ENCODE peak calls at places on chromosomes 6 and 20, in five cellular contexts. One of them, this sample, is unnamed. For H3K27me3, the result is how much of the 10 kb centered on the place peaks cover.

GRCh38 chr6:5529733-5530132 is 268.4 kb downstream of the FARS2 start:
- DNase-seq in CD8-positive, alpha-beta memory T cell: no peak
- DNase-seq in Panc1: no peak
- DNase-seq in GM23248: peak
- DNase-seq in mesenchymal stem cell: no peak
- DNase-seq in this sample: no peak

GRCh38 chr6:131258010-131258652 is 122.9 kb downstream of the AKAP7 start:
- DNase-seq in mesenchymal stem cell: no peak
- DNase-seq in GM23248: no peak
- DNase-seq in Panc1: no peak
- DNase-seq in CD8-positive, alpha-beta memory T cell: no peak
- DNase-seq in this sample: peak

GRCh38 chr6:125301435-125302391 is at the start of gene HDDC2:
- DNase-seq in GM23248: peak
- DNase-seq in mesenchymal stem cell: peak
- DNase-seq in CD8-positive, alpha-beta memory T cell: peak
- DNase-seq in Panc1: no peak
- DNase-seq in this sample: peak

GRCh38 chr6:33993091-33993490 is 152.8 kb downstream of the GRM4 start:
- DNase-seq in Panc1: no peak
- DNase-seq in mesenchymal stem cell: no peak
- DNase-seq in CD8-positive, alpha-beta memory T cell: no peak
- DNase-seq in GM23248: peak
- DNase-seq in this sample: no peak

GRCh38 chr6:47276377-47276776 is 33.3 kb downstream of the TNFRSF21 start:
- DNase-seq in CD8-positive, alpha-beta memory T cell: no peak
- DNase-seq in mesenchymal stem cell: no peak
- DNase-seq in GM23248: no peak
- DNase-seq in Panc1: no peak
- DNase-seq in this sample: no peak

GRCh38 chr6:5745081-5745480 is 261.6 kb downstream of the NRN1 start:
- DNase-seq in CD8-positive, alpha-beta memory T cell: no peak
- DNase-seq in mesenchymal stem cell: no peak
- DNase-seq in GM23248: no peak
- DNase-seq in Panc1: no peak
- DNase-seq in this sample: no peak

GRCh38 chr6:152583888-152584287 is 53.3 kb downstream of the SYNE1 start:
- DNase-seq in Panc1: no peak
- DNase-seq in mesenchymal stem cell: no peak
- DNase-seq in GM23248: no peak
- DNase-seq in CD8-positive, alpha-beta memory T cell: no peak
- DNase-seq in this sample: no peak

GRCh38 chr6:169654590-169655391 is 47.0 kb downstream of the WDR27 start:
- DNase-seq in CD8-positive, alpha-beta memory T cell: peak
- DNase-seq in Panc1: peak
- DNase-seq in mesenchymal stem cell: no peak
- DNase-seq in GM23248: no peak
- DNase-seq in this sample: peak

GRCh38 chr6:26183581-26184408 is 96.6 kb downstream of the HFE start:
- DNase-seq in CD8-positive, alpha-beta memory T cell: peak
- DNase-seq in mesenchymal stem cell: peak
- DNase-seq in GM23248: peak
- DNase-seq in Panc1: peak
- DNase-seq in this sample: peak

GRCh38 chr20:24305366-24305765 is 164.1 kb upstream of the SYNDIG1 start:
- DNase-seq in mesenchymal stem cell: no peak
- DNase-seq in Panc1: no peak
- DNase-seq in GM23248: no peak
- DNase-seq in CD8-positive, alpha-beta memory T cell: no peak
- DNase-seq in this sample: no peak

GRCh38 chr6:31844507-31844906 is 17.0 kb downstream of the HSPA1B start:
- DNase-seq in GM23248: no peak
- DNase-seq in CD8-positive, alpha-beta memory T cell: no peak
- DNase-seq in Panc1: no peak
- DNase-seq in mesenchymal stem cell: no peak
- DNase-seq in this sample: no peak

GRCh38 chr6:108002365-108003221 is 44.6 kb upstream of the SEC63 start:
- DNase-seq in GM23248: peak
- DNase-seq in Panc1: peak
- DNase-seq in CD8-positive, alpha-beta memory T cell: no peak
- DNase-seq in mesenchymal stem cell: peak
- DNase-seq in this sample: peak

GRCh38 chr6:25833136-25833535 is 1.3 kb upstream of the SLC17A1 start:
- DNase-seq in Panc1: no peak
- DNase-seq in CD8-positive, alpha-beta memory T cell: no peak
- DNase-seq in GM23248: no peak
- DNase-seq in mesenchymal stem cell: no peak
- DNase-seq in this sample: no peak

GRCh38 chr6:72446427-72446826 is 175.4 kb upstream of the KCNQ5 start:
- DNase-seq in CD8-positive, alpha-beta memory T cell: no peak
- DNase-seq in mesenchymal stem cell: no peak
- DNase-seq in Panc1: no peak
- DNase-seq in GM23248: peak
- DNase-seq in this sample: no peak

GRCh38 chr6:36200154-36200891 is 3.8 kb downstream of the BRPF3 start:
- DNase-seq in mesenchymal stem cell: no peak
- DNase-seq in Panc1: no peak
- DNase-seq in GM23248: no peak
- DNase-seq in CD8-positive, alpha-beta memory T cell: no peak
- DNase-seq in this sample: no peak

GRCh38 chr6:5078121-5078695 is 6.9 kb upstream of the PPP1R3G start:
- DNase-seq in GM23248: peak
- DNase-seq in Panc1: no peak
- DNase-seq in CD8-positive, alpha-beta memory T cell: no peak
- DNase-seq in mesenchymal stem cell: no peak
- DNase-seq in this sample: peak

GRCh38 chr6:24122139-24122538 is 3.9 kb upstream of the NRSN1 start:
- DNase-seq in GM23248: no peak
- DNase-seq in mesenchymal stem cell: no peak
- DNase-seq in CD8-positive, alpha-beta memory T cell: no peak
- DNase-seq in Panc1: no peak
- DNase-seq in this sample: no peak

GRCh38 chr6:137903933-137904821 is 37.1 kb downstream of the TNFAIP3 start:
- DNase-seq in CD8-positive, alpha-beta memory T cell: no peak
- DNase-seq in GM23248: peak
- DNase-seq in mesenchymal stem cell: no peak
- DNase-seq in Panc1: no peak
- DNase-seq in this sample: peak

GRCh38 chr6:27902335-27903314 is 9.6 kb downstream of the OR2B2 start:
- DNase-seq in mesenchymal stem cell: peak
- DNase-seq in GM23248: peak
- DNase-seq in Panc1: no peak
- DNase-seq in CD8-positive, alpha-beta memory T cell: peak
- DNase-seq in this sample: peak

GRCh38 chr20:221258-221830 is 5.7 kb upstream of the DEFB129 start:
- DNase-seq in GM23248: no peak
- DNase-seq in mesenchymal stem cell: no peak
- DNase-seq in CD8-positive, alpha-beta memory T cell: no peak
- DNase-seq in Panc1: no peak
- DNase-seq in this sample: no peak

GRCh38 chr20:215796-216195 is 11.3 kb upstream of the DEFB129 start:
- DNase-seq in CD8-positive, alpha-beta memory T cell: no peak
- DNase-seq in GM23248: no peak
- DNase-seq in mesenchymal stem cell: no peak
- DNase-seq in Panc1: no peak
- DNase-seq in this sample: no peak

GRCh38 chr20:217266-217665 is 9.8 kb upstream of the DEFB129 start:
- DNase-seq in Panc1: no peak
- DNase-seq in CD8-positive, alpha-beta memory T cell: no peak
- DNase-seq in GM23248: no peak
- DNase-seq in mesenchymal stem cell: no peak
- DNase-seq in this sample: no peak

GRCh38 chr20:214383-214782 is 12.7 kb upstream of the DEFB129 start:
- DNase-seq in CD8-positive, alpha-beta memory T cell: no peak
- DNase-seq in mesenchymal stem cell: no peak
- DNase-seq in GM23248: no peak
- DNase-seq in Panc1: no peak
- DNase-seq in this sample: no peak

DNA sequence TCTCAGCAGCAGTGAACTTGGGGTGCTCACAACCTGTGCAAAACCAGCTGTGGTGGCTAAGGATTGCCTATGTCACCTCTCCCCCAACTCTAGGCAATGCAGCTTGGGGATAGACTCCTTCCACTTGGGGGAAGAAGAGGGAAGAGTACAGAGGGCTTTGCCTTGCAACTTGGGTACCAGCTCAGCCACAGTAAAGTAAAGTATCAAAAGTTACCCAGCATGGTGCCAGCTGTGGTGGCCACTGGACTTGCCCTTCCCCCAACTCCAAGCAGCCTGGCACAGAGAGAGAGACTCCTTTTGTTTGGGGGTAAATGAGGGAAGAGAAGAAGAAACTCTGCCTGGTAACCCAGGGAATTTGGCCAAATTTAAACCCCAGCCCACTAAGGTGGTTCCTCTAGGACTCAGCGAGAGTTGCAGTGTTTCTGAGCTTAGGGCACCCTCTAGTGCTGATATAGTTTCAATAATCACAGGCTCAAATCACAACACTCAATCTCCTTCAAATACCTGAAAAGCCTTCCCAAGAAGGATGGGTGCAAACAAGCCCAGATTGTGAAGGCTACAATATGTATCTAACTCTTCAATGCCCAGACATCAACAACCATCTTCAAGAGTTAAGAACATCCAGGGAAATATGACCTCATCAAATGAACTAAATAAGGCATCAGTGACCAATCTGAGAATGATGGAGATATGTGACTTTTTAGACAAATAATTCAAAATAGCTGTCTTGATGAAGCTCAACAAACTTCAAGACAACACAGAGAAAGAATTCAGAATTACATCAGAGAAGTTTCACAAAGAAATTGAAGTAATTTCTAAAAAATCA is 7.6 kb upstream of the DEFB129 start:
- DNase-seq in Panc1: peak
- DNase-seq in CD8-positive, alpha-beta memory T cell: no peak
- DNase-seq in GM23248: peak
- DNase-seq in mesenchymal stem cell: peak
- DNase-seq in this sample: peak
- H3K27me3 ChIP-seq in Panc1: under half
- H3K27me3 ChIP-seq in CD8-positive, alpha-beta memory T cell: under half
- H3K27me3 ChIP-seq in GM23248: under half
- H3K27me3 ChIP-seq in mesenchymal stem cell: under half
- H3K27me3 ChIP-seq in this sample: under half

GRCh38 chr20:52105045-52105572 is 86.5 kb downstream of the ZFP64 start:
- DNase-seq in CD8-positive, alpha-beta memory T cell: no peak
- DNase-seq in GM23248: peak
- DNase-seq in Panc1: no peak
- DNase-seq in mesenchymal stem cell: peak
- DNase-seq in this sample: no peak
- H3K27me3 ChIP-seq in CD8-positive, alpha-beta memory T cell: under half
- H3K27me3 ChIP-seq in GM23248: under half
- H3K27me3 ChIP-seq in Panc1: under half
- H3K27me3 ChIP-seq in mesenchymal stem cell: under half
- H3K27me3 ChIP-seq in this sample: under half

DNA sequence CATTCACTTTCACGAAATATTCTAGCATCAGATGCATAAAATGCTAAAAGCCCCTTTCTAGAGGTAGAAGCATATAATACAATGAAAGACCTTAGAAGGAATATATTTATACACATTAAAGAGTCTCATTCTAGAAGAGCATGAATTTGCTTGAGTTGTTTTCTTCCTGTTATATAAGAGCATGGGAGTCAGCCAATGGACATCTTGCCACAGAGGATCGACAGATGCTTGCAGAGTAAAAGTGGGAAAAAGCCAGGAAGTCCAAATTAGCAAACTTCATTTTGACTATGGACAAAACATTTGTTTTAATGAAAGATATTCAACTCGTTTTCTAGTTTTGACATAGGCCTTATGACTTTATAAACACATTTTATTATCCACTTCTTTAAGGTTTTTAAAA is 44.2 kb upstream of the RIPPLY2 start:
- DNase-seq in CD8-positive, alpha-beta memory T cell: no peak
- DNase-seq in Panc1: no peak
- DNase-seq in GM23248: no peak
- DNase-seq in mesenchymal stem cell: no peak
- DNase-seq in this sample: no peak
- H3K27me3 ChIP-seq in CD8-positive, alpha-beta memory T cell: under half
- H3K27me3 ChIP-seq in Panc1: under half
- H3K27me3 ChIP-seq in GM23248: under half
- H3K27me3 ChIP-seq in mesenchymal stem cell: under half
- H3K27me3 ChIP-seq in this sample: under half

GRCh38 chr20:62715201-62715600 is 6.6 kb downstream of the NTSR1 start:
- DNase-seq in Panc1: no peak
- DNase-seq in mesenchymal stem cell: no peak
- DNase-seq in GM23248: no peak
- DNase-seq in CD8-positive, alpha-beta memory T cell: no peak
- DNase-seq in this sample: no peak

GRCh38 chr20:62714006-62714405 is 5.4 kb downstream of the NTSR1 start:
- DNase-seq in Panc1: no peak
- DNase-seq in GM23248: no peak
- DNase-seq in mesenchymal stem cell: no peak
- DNase-seq in CD8-positive, alpha-beta memory T cell: no peak
- DNase-seq in this sample: no peak

GRCh38 chr20:62716198-62716940 is 7.7 kb downstream of the NTSR1 start:
- DNase-seq in GM23248: peak
- DNase-seq in mesenchymal stem cell: no peak
- DNase-seq in Panc1: no peak
- DNase-seq in CD8-positive, alpha-beta memory T cell: peak
- DNase-seq in this sample: no peak

GRCh38 chr20:62716941-62717310 is 8.3 kb downstream of the NTSR1 start:
- DNase-seq in CD8-positive, alpha-beta memory T cell: no peak
- DNase-seq in Panc1: no peak
- DNase-seq in GM23248: no peak
- DNase-seq in mesenchymal stem cell: no peak
- DNase-seq in this sample: no peak

GRCh38 chr20:62714799-62715198 is 6.2 kb downstream of the NTSR1 start:
- DNase-seq in Panc1: no peak
- DNase-seq in GM23248: no peak
- DNase-seq in CD8-positive, alpha-beta memory T cell: no peak
- DNase-seq in mesenchymal stem cell: no peak
- DNase-seq in this sample: no peak
- H3K27me3 ChIP-seq in Panc1: under half
- H3K27me3 ChIP-seq in GM23248: under half
- H3K27me3 ChIP-seq in CD8-positive, alpha-beta memory T cell: under half
- H3K27me3 ChIP-seq in mesenchymal stem cell: half or more
- H3K27me3 ChIP-seq in this sample: under half

This sample was measured in bronchial epithelial cell.